ENCODE peak calls at places on chromosomes 12 and 14, in seven cellular contexts. I is AG04450, R is fibroblast of the aortic adventitia, Z is heart right ventricle, M is GM12865, K is foreskin fibroblast, U is PC-9. H is an unnamed sample.

GRCh38 chr14:28381656-28382055 is 384.9 kb upstream of the FOXG1 start:
- DNase-seq in R (no peak), Z (no peak), U (peak), M (no peak), K (no peak), I (no peak), H (peak)

GRCh38 chr12:91786490-91787272 is 359.0 kb downstream of the BTG1 start:
- DNase-seq in Z (no peak), M (no peak), R (no peak), I (no peak), U (no peak), K (no peak), H (no peak)

GRCh38 chr12:56581418-56582145 is 48.5 kb downstream of the BAZ2A start:
- DNase-seq in R (no peak), Z (no peak), I (no peak), M (peak), U (no peak), K (peak), H (peak)

GRCh38 chr14:30681752-30682355 is 59.7 kb downstream of the SCFD1 start:
- DNase-seq in R (peak), K (no peak), U (no peak), I (no peak), Z (no peak), M (no peak), H (peak)

GRCh38 chr12:53118771-53119300 is 15.6 kb downstream of the SOAT2 start:
- DNase-seq in R (no peak), K (no peak), M (no peak), I (no peak), U (no peak), Z (no peak), H (no peak)

GRCh38 chr12:103303484-103303883 is 192.3 kb downstream of the C12orf42 start:
- DNase-seq in Z (no peak), M (no peak), K (no peak), I (no peak), U (no peak), R (no peak), H (no peak)

GRCh38 chr14:91373591-91374245 is 43.9 kb downstream of the CCDC88C start:
- DNase-seq in M (peak), Z (no peak), U (peak), I (no peak), K (no peak), R (no peak), H (no peak)

GRCh38 chr12:111033281-111034147 is 113.1 kb upstream of the MYL2 start:
- DNase-seq in I (no peak), U (no peak), M (no peak), K (no peak), R (no peak), Z (no peak), H (no peak)

GRCh38 chr14:53183611-53184010 is 30.5 kb upstream of the DDHD1 start:
- DNase-seq in Z (no peak), K (no peak), I (no peak), U (no peak), R (peak), M (no peak), H (peak)

GRCh38 chr12:15778126-15778525 is 11.1 kb downstream of the EPS8 start:
- DNase-seq in K (no peak), I (no peak), U (no peak), M (no peak), R (peak), Z (no peak), H (peak)

GRCh38 chr14:22650046-22650739 is 6.0 kb upstream of the OR6J1 start:
- DNase-seq in R (no peak), K (no peak), I (no peak), Z (no peak), M (no peak), U (peak), H (no peak)

DNA sequence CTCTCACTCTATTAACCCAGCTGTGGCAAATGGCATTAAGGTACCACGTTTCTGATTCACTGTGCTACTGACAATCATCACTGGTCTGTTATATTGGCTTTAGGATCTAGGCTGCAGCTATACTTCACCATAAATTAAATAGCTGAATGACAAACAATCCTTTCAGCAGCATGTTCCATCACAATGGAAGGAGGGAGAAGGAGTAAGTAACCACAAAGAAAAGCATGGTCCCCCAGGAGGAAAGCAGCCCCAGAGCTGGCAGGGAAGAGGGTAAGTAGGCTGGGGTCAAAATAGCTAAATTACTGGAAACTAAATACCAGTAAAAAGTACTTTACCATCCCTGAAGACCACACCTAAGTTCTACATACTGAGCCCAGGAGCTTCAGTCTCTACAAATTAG is 2.8 kb downstream of the ARMH4 start:
- DNase-seq in K (no peak), M (no peak), U (no peak), Z (no peak), I (no peak), R (no peak), H (no peak)
- H3K4me3 ChIP-seq in K (no peak), M (no peak), U (no peak), Z (no peak), I (no peak), R (no peak), H (no peak)

GRCh38 chr12:30823764-30824163 is 69.0 kb upstream of the CAPRIN2 start:
- DNase-seq in K (no peak), R (no peak), I (no peak), U (no peak), M (no peak), Z (no peak), H (no peak)

GRCh38 chr12:30820406-30820946 is 65.7 kb upstream of the CAPRIN2 start:
- DNase-seq in M (no peak), Z (no peak), I (no peak), R (no peak), U (no peak), K (no peak), H (no peak)

GRCh38 chr12:30824311-30824710 is 69.6 kb upstream of the CAPRIN2 start:
- DNase-seq in Z (no peak), K (no peak), U (no peak), R (no peak), M (no peak), I (no peak), H (no peak)

GRCh38 chr12:30823140-30823669 is 68.5 kb upstream of the CAPRIN2 start:
- DNase-seq in R (peak), Z (peak), I (no peak), U (no peak), M (peak), K (no peak), H (peak)

GRCh38 chr12:30822385-30823139 is 67.8 kb upstream of the CAPRIN2 start:
- DNase-seq in R (peak), M (peak), Z (peak), U (no peak), K (peak), I (no peak), H (peak)
- TF ChIP-seq CTCF in R (no peak), M (no peak), Z (no peak), U (no peak), K (no peak), I (no peak), H (no peak)

GRCh38 chr14:89620436-89620835 is 203.4 kb upstream of the FOXN3 start:
- DNase-seq in K (no peak), R (no peak), Z (no peak), U (no peak), M (no peak), I (no peak), H (no peak)
- H3K4me3 ChIP-seq in K (no peak), R (no peak), Z (no peak), U (no peak), M (no peak), I (no peak), H (no peak)

GRCh38 chr14:50855558-50855957 is 16.3 kb upstream of the ABHD12B start:
- DNase-seq in R (peak), U (no peak), K (no peak), Z (no peak), I (no peak), M (no peak), H (no peak)
- TF ChIP-seq CTCF in R (no peak), U (no peak), K (peak), Z (no peak), I (peak), M (no peak), H (peak)

GRCh38 chr12:6328045-6328779 is 13.7 kb downstream of the TNFRSF1A start:
- DNase-seq in K (no peak), I (no peak), Z (no peak), R (no peak), M (no peak), U (no peak), H (no peak)
- H3K4me3 ChIP-seq in K (no peak), I (no peak), Z (no peak), R (no peak), M (no peak), U (no peak), H (no peak)

DNA sequence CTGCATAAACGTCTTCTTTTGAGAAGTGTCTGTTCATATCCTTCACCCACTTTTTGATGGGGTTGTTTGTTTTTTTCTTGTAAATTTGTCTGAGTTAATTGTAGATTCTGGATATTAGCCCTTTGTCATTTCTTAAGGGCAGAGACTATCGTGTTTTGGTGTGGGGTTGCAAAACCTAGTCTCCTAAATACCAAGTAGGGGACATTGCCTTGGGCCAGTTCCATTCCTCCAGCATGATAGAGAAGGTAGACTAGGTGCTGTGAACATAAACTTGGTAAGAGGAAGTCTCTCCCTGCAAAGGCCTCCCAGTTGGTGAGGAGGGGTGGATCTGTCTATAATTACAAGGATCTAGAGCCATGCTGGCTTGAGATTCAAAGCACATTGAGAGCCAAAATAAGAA is 390.7 kb downstream of the VRK1 start:
- DNase-seq in U (no peak), K (no peak), I (no peak), Z (no peak), R (no peak), M (no peak), H (no peak)
- TF ChIP-seq CTCF in U (no peak), K (no peak), I (no peak), Z (no peak), R (no peak), M (no peak), H (no peak)

GRCh38 chr12:6463858-6464257 is 6.6 kb downstream of the VAMP1 start:
- DNase-seq in M (no peak), R (no peak), Z (no peak), U (no peak), I (no peak), K (no peak), H (no peak)

GRCh38 chr12:6462234-6462995 is 8.1 kb downstream of the VAMP1 start:
- DNase-seq in U (no peak), K (no peak), I (no peak), Z (no peak), M (no peak), R (no peak), H (no peak)

GRCh38 chr12:6463211-6463610 is 7.3 kb downstream of the VAMP1 start:
- DNase-seq in M (no peak), I (no peak), K (no peak), R (no peak), U (no peak), Z (no peak), H (no peak)

GRCh38 chr12:6460751-6461371 is 9.0 kb downstream of the TAPBPL start:
- DNase-seq in Z (no peak), U (no peak), R (no peak), K (no peak), I (no peak), M (peak), H (no peak)

GRCh38 chr12:6461401-6462233 is 8.9 kb downstream of the VAMP1 start:
- DNase-seq in K (no peak), I (no peak), Z (no peak), M (peak), R (no peak), U (no peak), H (no peak)
- H3K4me3 ChIP-seq in K (no peak), I (no peak), Z (no peak), M (peak), R (no peak), U (no peak), H (no peak)

H was measured in fibroblast of mammary gland.